ENCODE peak calls at places on chromosomes 3 and 15, in six cellular contexts. G, E, D, X, O and K are unnamed samples.

GRCh38 chr3:10764314-10765051 is 51.5 kb upstream of the SLC6A11 start:
- DNase-seq in D (no peak), E (no peak), G (no peak), X (peak), O (no peak), K (no peak)

GRCh38 chr3:188196232-188196990 is 42.5 kb downstream of the LPP start:
- DNase-seq in E (no peak), D (no peak), G (no peak), X (no peak), O (no peak), K (no peak)

GRCh38 chr3:192818126-192818525 is 90.8 kb upstream of the FGF12 start:
- DNase-seq in X (no peak), G (no peak), O (no peak), D (no peak), E (no peak), K (no peak)

GRCh38 chr15:35173444-35174118 is 88.5 kb upstream of the NANOGP8 start:
- DNase-seq in X (peak), E (no peak), G (no peak), D (peak), O (no peak), K (no peak)

GRCh38 chr15:92653366-92653765 is 2.2 kb downstream of the FAM174B start:
- DNase-seq in G (no peak), O (no peak), X (no peak), E (no peak), D (no peak), K (no peak)

GRCh38 chr3:86708908-86709307 is 282.0 kb downstream of the VGLL3 start:
- DNase-seq in D (no peak), X (no peak), G (no peak), O (no peak), E (no peak), K (no peak)

GRCh38 chr3:19149388-19149787 is 1.1 kb downstream of the KCNH8 start:
- DNase-seq in E (no peak), D (no peak), X (no peak), O (no peak), G (no peak), K (no peak)

GRCh38 chr3:73502609-73503560 is 121.9 kb downstream of the PDZRN3 start:
- DNase-seq in D (peak), E (peak), O (peak), X (peak), G (no peak), K (peak)

GRCh38 chr3:172352786-172353185 is 95.5 kb downstream of the GHSR start:
- DNase-seq in E (no peak), X (no peak), G (no peak), D (no peak), O (no peak), K (no peak)

GRCh38 chr15:79606831-79607355 is 174.8 kb downstream of the MINAR1 start:
- DNase-seq in D (no peak), X (no peak), E (no peak), G (no peak), O (no peak), K (no peak)

GRCh38 chr15:87916208-87916607 is 340.3 kb downstream of the NTRK3 start:
- DNase-seq in D (no peak), E (no peak), G (no peak), X (no peak), O (no peak), K (no peak)

GRCh38 chr15:57690341-57690966 is 16.1 kb upstream of the POLR2M start:
- DNase-seq in O (no peak), E (no peak), D (no peak), X (no peak), G (no peak), K (no peak)

GRCh38 chr15:31814082-31814481 is 216.2 kb upstream of the CHRNA7 start:
- DNase-seq in O (no peak), E (no peak), D (no peak), G (no peak), X (no peak), K (no peak)

GRCh38 chr15:57485869-57486268 is 105.8 kb upstream of the MYZAP start:
- DNase-seq in D (no peak), X (peak), E (no peak), G (peak), O (no peak), K (no peak)

GRCh38 chr3:133038089-133038730 is at the start of gene TMEM108:
- DNase-seq in D (peak), O (no peak), X (no peak), G (peak), E (peak), K (no peak)

GRCh38 chr15:52417501-52417900 is 111.2 kb downstream of the MYO5A start:
- DNase-seq in E (no peak), O (no peak), X (no peak), G (no peak), D (no peak), K (no peak)

GRCh38 chr3:52967398-52967797 is 70.0 kb upstream of the STIMATE start:
- DNase-seq in D (no peak), X (no peak), E (no peak), G (no peak), O (no peak), K (no peak)

GRCh38 chr3:29240248-29240647 is 40.6 kb upstream of the RBMS3 start:
- DNase-seq in X (no peak), G (peak), D (no peak), E (no peak), O (no peak), K (no peak)

GRCh38 chr3:48634661-48635221 is 520 bp downstream of the SLC26A6 start:
- DNase-seq in O (peak), E (peak), X (peak), D (peak), G (peak), K (peak)

GRCh38 chr15:77631790-77632551 is 741 bp downstream of the LINGO1 start:
- DNase-seq in G (no peak), D (peak), E (no peak), X (no peak), O (no peak), K (no peak)

GRCh38 chr3:182962162-182962561 is 18.2 kb downstream of the DCUN1D1 start:
- DNase-seq in G (no peak), E (no peak), D (no peak), O (no peak), X (no peak), K (no peak)

GRCh38 chr3:12756635-12757034 is 2.4 kb downstream of the TMEM40 start:
- DNase-seq in O (no peak), G (no peak), E (no peak), X (no peak), D (no peak), K (no peak)

GRCh38 chr15:100227781-100228180 is 114.0 kb downstream of the ADAMTS17 start:
- DNase-seq in G (no peak), D (no peak), E (no peak), O (no peak), X (no peak), K (no peak)

GRCh38 chr3:97388774-97389173 is 375.8 kb upstream of the ARL6 start:
- DNase-seq in X (no peak), O (no peak), G (no peak), D (no peak), E (no peak), K (no peak)

GRCh38 chr15:70741107-70741511 is 22.2 kb downstream of the UACA start:
- DNase-seq in G (no peak), X (peak), O (no peak), D (no peak), E (no peak), K (no peak)

GRCh38 chr15:68085052-68085451 is 30.9 kb downstream of the PIAS1 start:
- DNase-seq in O (no peak), X (no peak), G (no peak), E (no peak), D (no peak), K (no peak)

GRCh38 chr15:73796266-73796939 is 43.3 kb upstream of the INSYN1 start:
- DNase-seq in E (no peak), O (no peak), G (no peak), X (no peak), D (no peak), K (no peak)

GRCh38 chr15:67177750-67178149 is 76.7 kb downstream of the AAGAB start:
- DNase-seq in X (no peak), E (no peak), G (no peak), D (no peak), O (no peak), K (no peak)

GRCh38 chr3:161291191-161291901 is 70.2 kb downstream of the NMD3 start:
- DNase-seq in E (no peak), X (no peak), G (no peak), D (no peak), O (no peak), K (no peak)

GRCh38 chr15:80010131-80010673 is 39.2 kb upstream of the BCL2A1 start:
- DNase-seq in X (no peak), E (no peak), G (no peak), O (no peak), D (no peak), K (no peak)

GRCh38 chr3:127304121-127304744 is 16.4 kb upstream of the PRR20G start:
- DNase-seq in G (no peak), O (no peak), E (no peak), X (peak), D (peak), K (no peak)
- TF ChIP-seq POLR2A in G (no peak), O (no peak), E (no peak), X (no peak), D (no peak), K (no peak)

GRCh38 chr15:42498212-42499038 is 3.0 kb downstream of the SNAP23 start:
- DNase-seq in G (no peak), X (no peak), E (no peak), O (no peak), D (no peak), K (no peak)

GRCh38 chr15:42494998-42495360 is 455 bp upstream of the SNAP23 start:
- DNase-seq in G (no peak), D (no peak), E (no peak), X (peak), O (no peak), K (no peak)

GRCh38 chr15:42493694-42494093 is 1.7 kb upstream of the SNAP23 start:
- DNase-seq in E (no peak), D (no peak), X (no peak), G (no peak), O (no peak), K (no peak)

GRCh38 chr15:42491540-42492225 is 742 bp upstream of the ZNF106 start:
- DNase-seq in O (no peak), E (no peak), G (no peak), D (no peak), X (peak), K (no peak)

DNA sequence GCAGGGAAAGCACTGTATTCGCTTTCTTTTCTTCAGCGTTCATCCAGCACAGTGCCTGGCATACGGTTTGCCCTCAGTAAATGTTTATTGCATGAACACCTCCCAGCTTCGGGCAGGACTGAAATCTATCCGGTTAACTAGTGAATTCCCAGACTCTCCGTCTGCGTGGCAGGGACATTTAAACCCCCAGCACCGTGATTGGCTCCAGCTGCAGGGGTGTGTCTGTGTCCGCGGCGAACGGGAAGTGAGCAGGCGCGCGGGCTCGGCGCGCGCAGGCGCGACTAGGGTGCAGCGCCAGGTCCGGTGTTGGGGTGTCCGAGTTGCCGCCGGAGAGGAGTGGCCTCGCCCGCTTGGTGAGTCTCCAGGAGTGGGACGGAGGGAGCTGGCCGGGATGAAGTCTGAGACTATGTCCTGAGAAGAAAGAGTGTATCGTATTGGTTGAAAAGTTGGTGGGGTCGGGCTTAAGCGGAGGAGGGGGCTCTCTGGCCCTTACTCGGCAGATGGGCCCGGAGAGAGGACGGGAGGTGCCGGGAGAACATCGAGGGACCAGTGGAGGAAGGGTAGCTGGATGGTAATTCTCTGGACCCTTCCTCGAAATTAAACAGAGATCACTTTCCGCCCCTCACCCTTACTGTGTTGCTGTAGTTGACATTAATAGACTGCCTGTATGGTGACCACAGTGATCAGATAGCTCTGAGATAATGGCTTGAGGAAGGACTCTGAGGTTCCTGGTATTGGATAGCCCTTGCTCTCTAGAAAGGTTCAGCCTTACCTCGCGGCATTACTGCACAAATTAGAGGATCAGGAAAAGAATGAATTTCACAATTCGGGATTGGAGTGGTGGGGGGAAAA is at the start of gene SNAP23:
- DNase-seq in X (peak), E (peak), D (peak), O (peak), G (peak), K (peak)
- TF ChIP-seq POLR2AphosphoS5 in X (peak), E (peak), D (peak), O (peak), G (peak), K (peak)

GRCh38 chr3:9196009-9196408 is 53.4 kb downstream of the SRGAP3 start:
- DNase-seq in G (peak), X (no peak), D (no peak), O (no peak), E (no peak), K (no peak)

GRCh38 chr3:9193211-9193610 is 56.2 kb downstream of the SRGAP3 start:
- DNase-seq in G (no peak), X (no peak), E (no peak), O (no peak), D (no peak), K (no peak)

GRCh38 chr3:9193633-9194032 is 55.8 kb downstream of the SRGAP3 start:
- DNase-seq in E (no peak), X (no peak), O (no peak), D (no peak), G (no peak), K (no peak)

GRCh38 chr3:9195390-9195789 is 54.1 kb downstream of the SRGAP3 start:
- DNase-seq in G (no peak), O (no peak), D (no peak), E (no peak), X (no peak), K (no peak)

DNA sequence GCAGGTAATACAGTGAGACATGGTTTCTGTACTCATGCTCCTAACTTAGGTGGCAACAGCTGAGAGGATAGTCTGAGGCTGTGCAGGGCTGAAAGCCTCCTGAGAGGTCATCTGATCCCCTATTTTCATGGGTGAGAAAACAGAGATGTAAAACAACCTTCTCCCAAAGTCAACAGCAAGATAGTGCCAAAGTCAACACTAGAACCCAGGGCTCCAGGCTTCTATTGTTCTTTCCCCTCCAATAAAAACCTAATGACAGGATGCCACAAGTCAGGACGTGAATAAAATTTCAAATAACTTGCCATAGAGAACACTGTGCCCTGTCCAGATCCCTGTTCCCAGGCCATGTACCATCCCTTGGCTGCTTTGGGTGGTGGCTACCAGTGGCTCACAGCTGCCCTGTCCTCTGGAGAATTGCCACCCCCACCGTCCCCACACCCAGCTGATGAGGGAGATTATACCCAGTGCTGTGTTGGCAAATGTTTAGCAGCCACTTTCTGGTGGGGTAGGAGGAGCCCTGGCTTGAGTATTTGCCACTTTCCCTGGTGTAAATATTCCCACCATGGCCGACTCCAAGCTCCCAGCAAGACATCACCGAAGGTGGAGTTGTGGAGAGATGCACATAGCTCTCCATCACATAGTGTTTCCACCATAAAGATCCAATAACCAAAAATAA is 54.8 kb downstream of the SRGAP3 start:
- DNase-seq in G (no peak), O (no peak), X (no peak), E (no peak), D (no peak), K (no peak)
- TF ChIP-seq TAF1 in G (no peak), O (no peak), X (no peak), E (no peak), D (no peak), K (no peak)

DNA sequence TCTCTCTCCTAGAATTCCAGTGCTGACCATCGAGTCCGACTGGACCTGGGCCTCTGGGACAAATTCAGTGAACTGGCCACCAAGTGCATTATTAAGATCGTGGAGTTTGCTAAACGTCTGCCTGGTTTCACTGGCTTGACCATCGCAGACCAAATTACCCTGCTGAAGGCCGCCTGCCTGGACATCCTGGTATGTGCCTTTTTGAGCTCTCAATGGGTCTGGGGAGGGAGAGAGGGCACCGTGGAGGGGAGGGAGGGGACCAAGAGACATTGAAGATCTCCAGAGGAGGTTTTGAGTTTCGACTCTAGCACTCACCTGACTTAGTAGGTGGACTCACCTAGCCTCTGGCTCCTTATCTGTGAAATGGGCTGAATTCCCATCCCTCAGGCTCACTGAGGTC is 84.2 kb downstream of the TOP2B start:
- DNase-seq in O (no peak), D (no peak), X (no peak), G (no peak), E (no peak), K (no peak)
- TF ChIP-seq POLR2A in O (no peak), D (no peak), X (no peak), G (no peak), E (no peak), K (no peak)

GRCh38 chr3:22245817-22246583 is 495.0 kb upstream of the ZNF385D start:
- DNase-seq in D (no peak), O (no peak), X (no peak), G (no peak), E (no peak), K (no peak)

GRCh38 chr3:22249658-22250057 is 498.6 kb upstream of the ZNF385D start:
- DNase-seq in E (no peak), D (no peak), X (no peak), O (no peak), G (no peak), K (no peak)

GRCh38 chr3:22241110-22241509 is 490.1 kb upstream of the ZNF385D start:
- DNase-seq in O (no peak), G (no peak), X (no peak), D (no peak), E (no peak), K (no peak)

DNA sequence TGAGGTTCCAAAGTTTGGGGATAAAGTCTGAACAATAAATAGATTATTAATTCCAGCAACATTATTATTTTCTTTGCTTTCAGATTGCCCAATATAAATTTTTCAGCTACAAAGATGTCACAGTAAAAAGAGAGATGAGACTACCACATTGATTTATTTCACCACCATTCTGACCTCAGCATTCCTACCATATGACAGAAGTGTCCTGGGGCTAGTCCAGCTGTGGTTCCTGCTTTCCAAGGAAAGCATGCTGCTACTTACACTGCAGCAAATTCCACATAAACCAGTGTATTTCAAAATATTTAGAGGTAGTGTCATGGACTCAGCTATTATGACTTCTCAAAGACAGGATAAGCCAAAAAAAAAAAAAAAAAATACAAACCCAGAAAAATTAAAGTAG is 494.1 kb upstream of the ZNF385D start:
- DNase-seq in X (no peak), O (no peak), D (no peak), G (no peak), E (no peak), K (no peak)
- TF ChIP-seq POLR2AphosphoS5 in X (no peak), O (no peak), D (no peak), G (no peak), E (no peak), K (no peak)

GRCh38 chr3:178629430-178630178 is 93.4 kb downstream of the KCNMB2 start:
- DNase-seq in O (no peak), X (no peak), E (no peak), D (no peak), G (no peak), K (no peak)
- TF ChIP-seq TAF1 in O (no peak), X (no peak), E (no peak), D (no peak), G (no peak), K (no peak)

GRCh38 chr3:39409514-39410136 is 3.1 kb downstream of the RPSA start:
- DNase-seq in E (no peak), X (no peak), G (no peak), O (no peak), D (no peak), K (no peak)

GRCh38 chr3:39407773-39408492 is 1.4 kb downstream of the RPSA start:
- DNase-seq in G (no peak), O (no peak), D (peak), X (no peak), E (no peak), K (no peak)

GRCh38 chr3:39407259-39407629 is 724 bp downstream of the RPSA start:
- DNase-seq in D (peak), E (no peak), O (no peak), X (peak), G (no peak), K (no peak)

GRCh38 chr3:39406368-39407258 is at the start of gene RPSA:
- DNase-seq in X (peak), E (peak), D (peak), O (peak), G (peak), K (peak)

GRCh38 chr3:39408493-39409372 is 2.2 kb downstream of the RPSA start:
- DNase-seq in E (no peak), X (no peak), O (no peak), G (no peak), D (no peak), K (no peak)
- TF ChIP-seq POLR2A in E (no peak), X (no peak), O (no peak), G (peak), D (peak), K (no peak)